ENCODE peak calls at places on chromosomes 3 and 15, in eight cellular contexts. W is left ventricle myocardium inferior; P is PC-3; M is breast epithelium; H is ovary; I is H9; T is prostate gland; Z is CD4-positive, alpha-beta T cell. N is an unnamed sample. For H3K27me3, the result is how much of the 10 kb centered on the place peaks cover.

GRCh38 chr15:38863381-38863780 is 298.8 kb upstream of the RASGRP1 start:
- DNase-seq in W (no peak), M (no peak), I (no peak), T (no peak), Z (no peak), P (no peak), H (no peak), N (no peak)

GRCh38 chr3:155024006-155024638 is 56.0 kb upstream of the MME start:
- DNase-seq in W (no peak), I (no peak), P (peak), M (no peak), T (no peak), Z (no peak), H (no peak), N (no peak)

GRCh38 chr3:11720220-11721113 is 76.8 kb upstream of the VGLL4 start:
- DNase-seq in H (peak), M (peak), I (peak), P (peak), T (peak), W (peak), Z (peak), N (peak)

GRCh38 chr15:51310064-51310463 is 28.3 kb downstream of the CYP19A1 start:
- DNase-seq in M (no peak), Z (no peak), W (no peak), T (no peak), H (no peak), I (no peak), P (no peak), N (no peak)

GRCh38 chr15:77702211-77702957 is 69.7 kb upstream of the LINGO1 start:
- DNase-seq in P (peak), I (peak), H (no peak), Z (no peak), T (no peak), M (no peak), W (no peak), N (peak)

GRCh38 chr3:86180696-86181095 is 810.3 kb downstream of the VGLL3 start:
- DNase-seq in P (peak), H (no peak), T (no peak), Z (no peak), M (no peak), W (no peak), I (no peak), N (peak)

GRCh38 chr15:57218826-57219576 is 157.3 kb upstream of the CGNL1 start:
- DNase-seq in T (no peak), I (peak), H (no peak), M (no peak), W (no peak), P (no peak), Z (no peak), N (peak)

GRCh38 chr3:101262393-101263240 is 57.8 kb downstream of the IMPG2 start:
- DNase-seq in Z (no peak), H (no peak), I (no peak), M (no peak), P (no peak), T (no peak), W (no peak), N (no peak)

GRCh38 chr15:62782100-62782791 is 260.3 kb upstream of the TPM1 start:
- DNase-seq in H (peak), Z (no peak), T (peak), P (peak), W (peak), I (peak), M (peak), N (peak)

GRCh38 chr3:111539351-111540331 is 2.4 kb upstream of the CD96 start:
- DNase-seq in H (peak), W (peak), I (peak), Z (peak), M (no peak), T (peak), P (peak), N (peak)

GRCh38 chr3:195171093-195171873 is 99.7 kb downstream of the XXYLT1 start:
- DNase-seq in Z (no peak), M (no peak), P (no peak), T (no peak), W (no peak), I (no peak), H (no peak), N (no peak)

GRCh38 chr15:60374628-60375081 is 23.1 kb downstream of the ANXA2 start:
- DNase-seq in Z (no peak), W (no peak), I (peak), H (no peak), T (peak), M (peak), P (peak), N (peak)

GRCh38 chr3:160259589-160259988 is 34.4 kb downstream of the C3orf80 start:
- DNase-seq in T (no peak), P (no peak), W (no peak), I (no peak), M (no peak), H (no peak), Z (no peak), N (no peak)

GRCh38 chr3:169432692-169433432 is 230.7 kb downstream of the MECOM start:
- DNase-seq in Z (no peak), T (no peak), I (no peak), M (no peak), W (no peak), H (no peak), P (peak), N (no peak)

GRCh38 chr15:31435891-31436628 is 109.4 kb downstream of the KLF13 start:
- DNase-seq in I (no peak), P (peak), T (no peak), W (no peak), Z (no peak), M (no peak), H (no peak), N (no peak)

GRCh38 chr3:99651561-99651960 is 13.2 kb downstream of the COL8A1 start:
- DNase-seq in H (peak), P (peak), Z (no peak), W (no peak), M (no peak), T (no peak), I (no peak), N (no peak)

GRCh38 chr3:62109534-62109933 is 263.8 kb downstream of the FEZF2 start:
- DNase-seq in T (no peak), P (no peak), M (no peak), H (no peak), W (peak), I (peak), Z (no peak), N (peak)

GRCh38 chr15:32028921-32029320 is 1.4 kb upstream of the CHRNA7 start:
- DNase-seq in M (no peak), T (no peak), Z (no peak), I (peak), H (no peak), W (no peak), P (no peak), N (peak)

GRCh38 chr3:2921903-2922302 is 188.3 kb downstream of the IL5RA start:
- DNase-seq in M (no peak), T (no peak), P (no peak), H (no peak), I (no peak), Z (no peak), W (no peak), N (peak)

GRCh38 chr15:97177135-97177704 is 783.3 kb upstream of the ARRDC4 start:
- DNase-seq in I (peak), Z (no peak), W (no peak), T (no peak), P (no peak), H (no peak), M (no peak), N (peak)

GRCh38 chr3:142374687-142375086 is 73.2 kb downstream of the XRN1 start:
- DNase-seq in Z (no peak), W (no peak), T (no peak), P (no peak), I (no peak), H (no peak), M (no peak), N (no peak)

GRCh38 chr3:52532838-52533622 is 627 bp downstream of the NT5DC2 start:
- DNase-seq in Z (no peak), I (peak), P (peak), W (no peak), H (peak), T (no peak), M (no peak), N (peak)

GRCh38 chr3:126523745-126524428 is at the start of gene CHST13:
- DNase-seq in H (no peak), P (peak), T (no peak), M (no peak), W (peak), Z (no peak), I (peak), N (peak)

GRCh38 chr3:138593488-138594149 is 441 bp downstream of the CEP70 start:
- DNase-seq in M (no peak), T (no peak), W (no peak), I (peak), H (no peak), Z (no peak), P (peak), N (no peak)

GRCh38 chr3:193826126-193826795 is 233.3 kb downstream of the OPA1 start:
- DNase-seq in Z (no peak), P (peak), I (no peak), W (no peak), M (no peak), H (peak), T (no peak), N (no peak)

GRCh38 chr3:61979645-61980430 is 393.5 kb downstream of the FEZF2 start:
- DNase-seq in Z (no peak), H (no peak), M (no peak), I (no peak), T (no peak), P (no peak), W (no peak), N (no peak)

GRCh38 chr3:134095005-134095404 is 65.3 kb upstream of the SLCO2A1 start:
- DNase-seq in T (no peak), Z (no peak), P (no peak), W (no peak), I (no peak), H (no peak), M (no peak), N (no peak)

GRCh38 chr3:166829896-166830295 is 550.2 kb downstream of the ZBBX start:
- DNase-seq in T (no peak), W (no peak), I (no peak), Z (no peak), H (no peak), P (peak), M (no peak), N (no peak)

GRCh38 chr15:88832791-88833190 is 29.6 kb downstream of the ACAN start:
- DNase-seq in I (no peak), Z (no peak), H (no peak), M (no peak), W (no peak), P (no peak), T (no peak), N (no peak)
- TF ChIP-seq CTCF in I (no peak), Z (no peak), H (no peak), M (no peak), W (no peak), P (no peak), T (no peak), N (no peak)

GRCh38 chr15:29430831-29431230 is 161.2 kb upstream of the NSMCE3 start:
- DNase-seq in P (no peak), T (no peak), W (no peak), M (no peak), Z (no peak), H (no peak), I (no peak), N (no peak)

GRCh38 chr15:29435811-29436210 is 166.2 kb upstream of the NSMCE3 start:
- DNase-seq in H (no peak), T (no peak), I (no peak), P (peak), W (no peak), Z (no peak), M (no peak), N (no peak)

GRCh38 chr15:29433050-29433318 is 163.4 kb upstream of the NSMCE3 start:
- DNase-seq in T (no peak), Z (no peak), I (no peak), W (no peak), P (no peak), H (no peak), M (no peak), N (no peak)

GRCh38 chr15:29432191-29433049 is 162.8 kb upstream of the NSMCE3 start:
- DNase-seq in Z (no peak), P (no peak), H (no peak), T (no peak), W (no peak), I (no peak), M (no peak), N (no peak)

DNA sequence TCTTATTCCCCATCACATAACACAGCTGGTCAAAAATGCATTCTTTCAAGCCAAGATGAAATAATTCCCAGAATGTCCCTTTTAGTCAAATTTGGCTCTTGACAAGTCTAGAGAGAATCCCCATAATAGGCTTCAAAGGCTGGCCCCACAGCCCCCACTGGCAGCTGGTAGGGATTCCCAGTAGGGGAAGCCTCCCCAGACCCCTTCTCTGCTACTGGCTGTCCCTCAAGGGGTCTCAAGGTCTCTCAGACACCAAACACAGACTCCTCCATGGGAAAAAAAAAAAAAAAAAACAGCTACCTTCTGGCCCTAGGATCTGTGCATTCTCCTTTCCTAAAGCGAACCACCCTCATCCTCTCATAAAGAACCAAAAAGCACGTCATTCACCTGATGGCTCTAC is 163.9 kb upstream of the NSMCE3 start:
- DNase-seq in T (no peak), M (no peak), W (no peak), Z (no peak), H (no peak), I (no peak), P (no peak), N (no peak)
- H3K27me3 ChIP-seq in T (under half), M (under half), W (under half), Z (under half), H (under half), I (under half), P (half or more), N (under half)

GRCh38 chr15:26665950-26666921 is 106.6 kb downstream of the GABRB3 start:
- DNase-seq in W (no peak), I (peak), T (no peak), P (peak), M (no peak), Z (no peak), H (no peak), N (peak)
- TF ChIP-seq CTCF in W (no peak), I (peak), T (no peak), P (peak), M (no peak), Z (no peak), H (no peak), N (peak)

GRCh38 chr3:122989856-122990575 is 37.5 kb downstream of the SEMA5B start:
- DNase-seq in Z (no peak), H (no peak), M (no peak), T (no peak), P (no peak), I (no peak), W (no peak), N (no peak)

GRCh38 chr3:122987231-122987630 is 40.3 kb downstream of the SEMA5B start:
- DNase-seq in Z (no peak), P (no peak), M (no peak), I (no peak), W (no peak), H (no peak), T (no peak), N (no peak)

GRCh38 chr3:122986790-122987189 is 40.8 kb downstream of the SEMA5B start:
- DNase-seq in I (peak), W (no peak), Z (no peak), P (no peak), H (no peak), T (no peak), M (no peak), N (peak)

GRCh38 chr3:122987726-122988319 is 39.7 kb downstream of the SEMA5B start:
- DNase-seq in P (no peak), H (no peak), Z (no peak), I (no peak), T (no peak), W (no peak), M (no peak), N (no peak)

GRCh38 chr3:122988507-122988906 is 39.1 kb downstream of the SEMA5B start:
- DNase-seq in M (no peak), Z (no peak), H (no peak), P (no peak), T (no peak), W (peak), I (no peak), N (no peak)
- H3K27me3 ChIP-seq in M (under half), Z (under half), H (under half), P (half or more), T (under half), W (under half), I (under half), N (under half)

GRCh38 chr15:99632521-99632920 is 66.7 kb downstream of the MEF2A start:
- DNase-seq in I (no peak), T (no peak), H (no peak), Z (no peak), P (no peak), M (no peak), W (no peak), N (no peak)
- TF ChIP-seq CTCF in I (no peak), T (no peak), H (no peak), Z (no peak), P (no peak), M (no peak), W (no peak), N (no peak)

DNA sequence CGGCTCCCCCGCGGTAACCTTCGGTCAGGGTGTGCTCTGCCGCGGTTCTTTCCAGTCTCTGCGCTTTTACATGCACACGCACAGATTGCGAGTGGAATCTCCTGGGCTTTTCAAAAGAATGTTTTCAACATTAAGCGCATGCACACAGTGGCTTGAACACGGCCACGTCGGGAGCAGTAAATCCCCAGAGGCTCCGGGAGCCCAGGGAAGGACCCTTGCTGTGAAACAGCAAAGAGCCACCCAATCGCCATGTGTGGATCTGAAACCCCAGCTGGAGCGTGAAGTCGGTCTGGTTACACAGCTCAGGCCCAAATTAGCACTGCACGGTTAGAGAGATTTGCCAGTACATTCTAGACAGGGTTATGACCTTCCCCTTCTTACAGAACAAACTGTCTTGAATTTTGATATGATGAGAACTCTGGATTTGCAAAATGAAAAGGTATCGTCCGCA is 869 bp upstream of the RGMA start:
- DNase-seq in I (no peak), T (no peak), Z (no peak), W (peak), H (peak), P (no peak), M (no peak), N (no peak)
- H3K27me3 ChIP-seq in I (under half), T (under half), Z (half or more), W (half or more), H (under half), P (half or more), M (under half), N (half or more)

GRCh38 chr3:127632035-127632434 is 3.0 kb downstream of the PODXL2 start:
- DNase-seq in T (no peak), Z (no peak), H (no peak), M (no peak), P (no peak), I (no peak), W (no peak), N (no peak)
- TF ChIP-seq CTCF in T (no peak), Z (no peak), H (no peak), M (no peak), P (no peak), I (no peak), W (no peak), N (no peak)

GRCh38 chr15:35288580-35288979 is 203.5 kb upstream of the NANOGP8 start:
- DNase-seq in W (no peak), M (no peak), P (no peak), Z (no peak), I (no peak), T (no peak), H (no peak), N (no peak)

GRCh38 chr15:35281515-35281914 is 196.4 kb upstream of the NANOGP8 start:
- DNase-seq in Z (no peak), H (no peak), T (no peak), I (no peak), M (no peak), P (peak), W (no peak), N (no peak)

GRCh38 chr15:35279811-35280210 is 194.7 kb upstream of the NANOGP8 start:
- DNase-seq in Z (no peak), H (no peak), M (no peak), T (no peak), W (no peak), P (no peak), I (no peak), N (no peak)

GRCh38 chr15:35286721-35287120 is 201.6 kb upstream of the NANOGP8 start:
- DNase-seq in W (no peak), T (no peak), P (no peak), I (no peak), Z (no peak), H (no peak), M (no peak), N (no peak)

GRCh38 chr15:35282965-35283496 is 197.9 kb upstream of the NANOGP8 start:
- DNase-seq in W (no peak), T (no peak), H (no peak), M (no peak), Z (no peak), I (no peak), P (no peak), N (no peak)
- H3K27me3 ChIP-seq in W (under half), T (under half), H (under half), M (under half), Z (under half), I (under half), P (under half), N (under half)

N was measured in GM23338.